ENCODE peak calls at places on chromosomes 13 and 19, in four cellular contexts. Z is stomach, V is psoas muscle, P is RWPE1. T is an unnamed sample.

GRCh38 chr13:106348032-106348431 is 187.4 kb downstream of the EFNB2 start:
- DNase-seq in Z (no peak), V (no peak), P (peak), T (no peak)

GRCh38 chr13:42548731-42549554 is 25.0 kb upstream of the TNFSF11 start:
- DNase-seq in Z (peak), V (no peak), P (no peak), T (no peak)

GRCh38 chr19:42129399-42130253 is 2.6 kb downstream of the POU2F2 start:
- DNase-seq in Z (peak), V (peak), P (peak), T (no peak)

GRCh38 chr19:45489216-45489855 is 7.5 kb downstream of the RTN2 start:
- DNase-seq in Z (no peak), V (no peak), P (no peak), T (no peak)

GRCh38 chr13:31394491-31394890 is 194.7 kb downstream of the B3GLCT start:
- DNase-seq in Z (no peak), V (no peak), P (no peak), T (no peak)

GRCh38 chr13:78121459-78122348 is 203.1 kb upstream of the EDNRB start:
- DNase-seq in Z (peak), V (peak), P (peak), T (no peak)

GRCh38 chr13:44141213-44141724 is 232.4 kb upstream of the SERP2 start:
- DNase-seq in Z (no peak), V (no peak), P (peak), T (no peak)

GRCh38 chr13:88857256-88857655 is 1186.1 kb downstream of the SLITRK5 start:
- DNase-seq in Z (no peak), V (no peak), P (no peak), T (no peak)

GRCh38 chr13:113665582-113666323 is 1.3 kb upstream of the GRK1 start:
- DNase-seq in Z (peak), V (peak), P (no peak), T (no peak)

GRCh38 chr19:33282036-33282686 is 20.2 kb downstream of the CEBPA start:
- DNase-seq in Z (no peak), V (no peak), P (no peak), T (no peak)

GRCh38 chr19:51318687-51319675 is 7.5 kb downstream of the IGLON5 start:
- DNase-seq in Z (no peak), V (no peak), P (no peak), T (no peak)

GRCh38 chr19:34828156-34828555 is 55.1 kb upstream of the ZNF599 start:
- DNase-seq in Z (no peak), V (no peak), P (no peak), T (no peak)
- H3K27ac ChIP-seq in Z (no peak), V (no peak), P (no peak), T (no peak)

DNA sequence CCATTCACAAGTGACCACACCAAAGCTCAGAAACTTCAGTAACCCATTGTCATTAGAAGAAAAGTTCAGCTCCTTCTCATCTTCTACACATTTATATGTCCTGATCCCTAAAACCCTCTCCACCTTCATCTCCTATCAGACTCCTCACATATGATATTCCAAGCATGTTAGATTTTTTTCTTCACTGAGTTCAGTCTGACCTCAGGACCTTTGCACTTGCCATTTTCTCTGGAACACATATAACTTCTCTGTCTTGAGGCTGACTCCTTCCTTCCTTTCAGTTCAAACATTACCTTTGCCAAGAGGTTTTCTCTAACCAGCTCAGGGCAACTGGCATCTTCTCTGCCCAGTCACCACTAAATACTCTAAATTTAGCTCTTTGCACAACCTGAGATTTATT is 54.1 kb downstream of the C13orf42 start:
- DNase-seq in Z (no peak), V (no peak), P (no peak), T (no peak)
- TF ChIP-seq CTCF in Z (no peak), V (no peak), P (no peak), T (no peak)

GRCh38 chr19:48364564-48365363 is 597 bp downstream of the SYNGR4 start:
- DNase-seq in Z (no peak), V (no peak), P (no peak), T (no peak)
- H3K27ac ChIP-seq in Z (peak), V (peak), P (peak), T (peak)

GRCh38 chr19:30978639-30979038 is 370.6 kb downstream of the TSHZ3 start:
- DNase-seq in Z (no peak), V (no peak), P (no peak), T (no peak)
- TF ChIP-seq CTCF in Z (no peak), V (no peak), P (no peak), T (no peak)

GRCh38 chr13:76886005-76886291 is 257 bp downstream of the KCTD12 start:
- DNase-seq in Z (no peak), V (peak), P (no peak), T (no peak)

GRCh38 chr13:76884571-76885202 is 1.5 kb downstream of the KCTD12 start:
- DNase-seq in Z (no peak), V (no peak), P (peak), T (no peak)

GRCh38 chr13:76886292-76887061 is at the start of gene KCTD12:
- DNase-seq in Z (peak), V (peak), P (peak), T (peak)

GRCh38 chr13:76884167-76884566 is 2.0 kb downstream of the KCTD12 start:
- DNase-seq in Z (peak), V (peak), P (no peak), T (no peak)

DNA sequence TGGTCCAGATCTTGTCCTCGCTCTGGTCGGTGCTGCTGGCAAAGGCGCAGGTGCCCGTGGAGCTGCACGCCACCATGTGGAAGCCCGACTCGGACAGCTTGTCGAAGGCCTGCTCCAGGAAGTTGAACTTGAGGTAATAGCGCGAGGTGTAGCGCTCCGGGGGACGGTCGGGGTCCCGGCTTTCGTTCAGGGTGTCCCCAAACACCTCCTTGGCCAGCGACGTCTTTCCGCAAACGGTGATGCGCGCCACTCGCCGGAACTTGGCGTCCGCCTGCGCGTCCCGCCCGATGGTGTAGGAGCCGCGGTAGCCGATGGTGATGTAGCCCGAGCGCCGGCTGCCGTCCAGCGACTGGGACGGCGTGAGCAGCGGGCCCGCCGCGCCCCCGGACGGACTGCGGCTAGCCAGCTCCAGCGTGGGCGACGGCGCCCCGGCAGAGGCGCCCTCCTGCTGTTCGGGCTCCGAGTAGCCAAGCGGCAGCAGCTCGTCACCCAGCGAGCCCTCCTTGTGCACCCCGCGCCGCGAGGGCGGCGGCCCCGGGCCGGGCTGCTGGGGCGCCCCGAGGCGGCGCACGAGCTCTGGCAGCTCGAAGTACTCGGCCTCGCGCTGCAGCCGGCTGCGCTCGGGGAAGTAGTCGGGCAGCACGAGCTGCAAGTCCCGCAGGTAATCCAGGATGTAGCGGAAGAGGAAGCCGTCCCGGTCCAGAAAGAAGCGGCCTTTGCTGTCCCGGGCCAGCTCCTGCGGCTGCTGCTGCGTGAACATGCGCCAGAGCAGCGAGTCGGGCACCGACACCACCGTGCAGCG is 801 bp downstream of the KCTD12 start:
- DNase-seq in Z (peak), V (peak), P (peak), T (peak)
- H3K27ac ChIP-seq in Z (peak), V (peak), P (peak), T (peak)

T was measured in RWPE2.